ENCODE peak calls at places on chromosomes 6 and 20, in four cellular contexts. D, C, F and Y are unnamed samples.

GRCh38 chr6:24974182-24975171 is 38.7 kb upstream of the RIPOR2 start:
- DNase-seq in D (no peak), C (no peak), F (no peak), Y (no peak)

GRCh38 chr6:144036064-144036873 is 28.2 kb upstream of the PLAGL1 start:
- DNase-seq in D (peak), C (peak), F (peak), Y (no peak)

GRCh38 chr6:139494376-139495025 is 120.1 kb upstream of the CITED2 start:
- DNase-seq in D (no peak), C (no peak), F (no peak), Y (no peak)

GRCh38 chr6:378090-378957 is 13.2 kb upstream of the IRF4 start:
- DNase-seq in D (no peak), C (no peak), F (no peak), Y (no peak)

GRCh38 chr6:35489995-35490791 is 6.7 kb downstream of the TEAD3 start:
- DNase-seq in D (peak), C (peak), F (peak), Y (no peak)

GRCh38 chr6:127188752-127189151 is 70.3 kb downstream of the RSPO3 start:
- DNase-seq in D (no peak), C (no peak), F (no peak), Y (no peak)

GRCh38 chr6:444653-445275 is 53.2 kb downstream of the IRF4 start:
- DNase-seq in D (no peak), C (peak), F (no peak), Y (no peak)

GRCh38 chr20:21808863-21809664 is 103.6 kb downstream of the PAX1 start:
- DNase-seq in D (no peak), C (peak), F (peak), Y (peak)

GRCh38 chr6:161908872-161909271 is 635.0 kb upstream of the AGPAT4 start:
- DNase-seq in D (no peak), C (no peak), F (no peak), Y (no peak)

GRCh38 chr6:156107514-156108150 is 652.0 kb upstream of the NOX3 start:
- DNase-seq in D (no peak), C (no peak), F (no peak), Y (no peak)

GRCh38 chr20:53582574-53583351 is 10.9 kb downstream of the ZNF217 start:
- DNase-seq in D (peak), C (no peak), F (peak), Y (no peak)

GRCh38 chr6:157457787-157458186 is 76.8 kb downstream of the ZDHHC14 start:
- DNase-seq in D (no peak), C (no peak), F (no peak), Y (no peak)

GRCh38 chr6:159760602-159761057 is 1.2 kb upstream of the ACAT2 start:
- DNase-seq in D (peak), C (peak), F (peak), Y (peak)

GRCh38 chr6:151652338-151652737 is 155.1 kb upstream of the ESR1 start:
- DNase-seq in D (no peak), C (no peak), F (peak), Y (no peak)

GRCh38 chr20:2217857-2218529 is 77.8 kb upstream of the TGM3 start:
- DNase-seq in D (no peak), C (no peak), F (no peak), Y (no peak)

GRCh38 chr20:25199473-25200265 is 4.2 kb downstream of the ENTPD6 start:
- DNase-seq in D (no peak), C (no peak), F (no peak), Y (no peak)

GRCh38 chr6:1766663-1767062 is 156.9 kb downstream of the FOXC1 start:
- DNase-seq in D (peak), C (no peak), F (no peak), Y (no peak)

GRCh38 chr20:19867074-19867473 is 109.0 kb downstream of the RIN2 start:
- DNase-seq in D (peak), C (no peak), F (no peak), Y (no peak)
- H3K56ac ChIP-seq in D (no peak), C (no peak), F (no peak), Y (no peak)

GRCh38 chr6:38702471-38703397 is at the start of gene GLO1:
- DNase-seq in D (peak), C (peak), F (peak), Y (peak)

GRCh38 chr6:38708483-38708882 is 5.5 kb upstream of the GLO1 start:
- DNase-seq in D (no peak), C (no peak), F (no peak), Y (no peak)

GRCh38 chr6:38703949-38704348 is 1.0 kb upstream of the GLO1 start:
- DNase-seq in D (no peak), C (no peak), F (no peak), Y (no peak)

GRCh38 chr6:38701551-38701950 is 1.4 kb downstream of the GLO1 start:
- DNase-seq in D (no peak), C (no peak), F (no peak), Y (no peak)

GRCh38 chr6:38705924-38706323 is 3.0 kb upstream of the GLO1 start:
- DNase-seq in D (no peak), C (no peak), F (no peak), Y (no peak)
- H3K56ac ChIP-seq in D (no peak), C (no peak), F (no peak), Y (no peak)

DNA sequence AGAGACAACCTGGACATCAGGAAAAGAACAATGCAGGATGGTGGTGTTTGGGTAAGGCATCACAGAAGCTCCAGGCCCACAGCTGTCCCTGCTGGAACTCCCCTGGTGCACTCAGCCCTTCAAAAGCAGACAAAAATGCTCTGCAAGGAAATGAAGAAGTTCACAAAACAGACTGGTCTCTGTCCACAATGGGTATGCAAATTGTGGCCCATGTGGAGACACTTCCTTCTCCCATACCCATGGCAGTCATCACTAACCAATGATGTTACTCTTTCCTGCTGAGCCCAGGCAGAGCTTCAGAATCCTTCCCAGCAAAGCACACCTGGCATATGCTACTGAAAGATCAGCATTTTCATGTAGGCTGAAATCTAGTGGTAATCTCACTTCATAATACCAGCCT is 42.6 kb upstream of the PXDC1 start:
- DNase-seq in D (no peak), C (no peak), F (no peak), Y (no peak)
- H3K56ac ChIP-seq in D (no peak), C (no peak), F (no peak), Y (no peak)

DNA sequence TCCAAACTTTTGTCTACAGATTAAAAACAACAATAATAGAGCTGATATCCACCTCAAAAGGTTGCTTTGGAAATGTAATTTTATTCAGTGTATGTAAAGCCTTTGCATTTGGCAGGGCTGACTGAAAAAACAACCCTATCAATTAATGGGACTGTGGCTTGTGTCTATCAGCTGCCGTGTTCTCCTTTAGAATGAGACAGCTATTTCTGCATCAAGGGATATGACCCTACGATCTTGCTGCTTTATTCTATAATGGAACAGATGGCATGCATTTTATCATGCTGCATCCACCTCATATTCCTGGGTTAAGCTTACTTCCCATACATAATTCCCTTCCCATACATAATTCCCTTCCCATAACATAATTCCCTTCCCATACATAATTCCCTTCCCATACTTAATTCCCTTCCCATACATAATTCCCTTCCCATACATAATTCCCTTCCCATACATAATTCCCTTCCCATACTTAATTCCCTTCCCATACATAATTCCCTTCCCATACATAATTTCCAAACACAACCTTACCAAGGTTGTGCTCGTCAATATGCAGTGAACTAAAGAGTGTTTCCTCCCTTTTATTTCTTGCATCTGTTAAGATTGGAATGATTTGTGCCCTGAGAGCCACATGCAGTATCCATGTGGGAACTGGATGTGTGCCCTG is 26.8 kb downstream of the SERPINB6 start:
- DNase-seq in D (no peak), C (no peak), F (no peak), Y (no peak)
- H3K56ac ChIP-seq in D (no peak), C (no peak), F (no peak), Y (peak)

DNA sequence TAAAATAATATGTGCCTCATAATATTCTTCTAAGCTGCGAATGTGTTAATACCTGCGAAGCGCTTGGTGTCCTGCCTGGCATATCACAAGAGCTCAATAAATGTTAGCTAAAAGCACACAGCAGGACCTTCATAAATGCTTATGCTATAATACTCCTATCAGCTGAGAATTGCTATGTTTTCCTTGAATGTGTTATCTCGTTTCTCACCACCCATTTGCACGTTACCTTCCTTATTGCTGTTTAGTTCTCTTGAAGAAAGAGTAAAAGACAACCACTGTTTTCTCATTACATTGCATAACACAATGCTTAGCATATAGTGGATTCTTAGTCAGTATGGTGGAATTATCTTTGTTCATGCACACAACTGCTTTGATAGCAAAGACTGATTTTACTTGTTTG is 76.6 kb downstream of the EDN1 start:
- DNase-seq in D (no peak), C (no peak), F (no peak), Y (no peak)
- H3K56ac ChIP-seq in D (no peak), C (no peak), F (no peak), Y (no peak)

GRCh38 chr6:136952714-136953260 is 30.7 kb downstream of the SLC35D3 start:
- DNase-seq in D (no peak), C (no peak), F (no peak), Y (no peak)
- H3K56ac ChIP-seq in D (no peak), C (no peak), F (no peak), Y (no peak)

GRCh38 chr20:62357681-62358080 is 9.4 kb downstream of the LAMA5 start:
- DNase-seq in D (no peak), C (no peak), F (no peak), Y (no peak)
- H3K56ac ChIP-seq in D (no peak), C (no peak), F (no peak), Y (no peak)

GRCh38 chr6:4584801-4585200 is 191.4 kb upstream of the CDYL start:
- DNase-seq in D (no peak), C (no peak), F (no peak), Y (no peak)

GRCh38 chr6:4588163-4588562 is 188.0 kb upstream of the CDYL start:
- DNase-seq in D (no peak), C (no peak), F (no peak), Y (no peak)

GRCh38 chr6:4587171-4587570 is 189.0 kb upstream of the CDYL start:
- DNase-seq in D (no peak), C (no peak), F (no peak), Y (no peak)

GRCh38 chr6:4585682-4586468 is 190.3 kb upstream of the CDYL start:
- DNase-seq in D (no peak), C (no peak), F (peak), Y (no peak)

GRCh38 chr6:4586469-4586859 is 189.7 kb upstream of the CDYL start:
- DNase-seq in D (no peak), C (no peak), F (no peak), Y (no peak)
- H3K56ac ChIP-seq in D (no peak), C (no peak), F (no peak), Y (no peak)

DNA sequence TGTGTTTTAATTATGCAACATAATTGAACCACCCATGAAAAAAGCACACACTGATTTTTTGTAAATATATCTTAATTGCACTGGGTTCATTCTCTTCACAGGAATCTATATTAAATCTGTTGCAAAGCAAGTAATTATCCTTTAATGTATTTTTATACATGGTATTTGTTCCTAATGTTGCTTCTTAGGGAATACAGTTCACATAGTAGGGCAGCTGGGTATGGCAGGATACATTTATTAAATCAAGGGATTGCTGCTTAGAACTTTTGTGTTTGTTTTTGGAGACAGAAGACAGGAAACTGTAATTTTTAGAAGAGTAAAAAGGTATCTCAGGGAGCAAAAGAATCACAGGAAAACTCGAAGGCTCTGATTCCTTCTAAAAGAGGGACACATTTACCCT is 980 bp upstream of the SMIM13 start:
- DNase-seq in D (no peak), C (no peak), F (no peak), Y (no peak)
- H3K56ac ChIP-seq in D (peak), C (no peak), F (peak), Y (no peak)